ENCODE peak calls at places on chromosomes 5 and 9, in five cellular contexts. One of them, this sample, is unnamed.

GRCh38 chr9:73775757-73776156 is 624.1 kb downstream of the ANXA1 start:
- DNase-seq in epithelial cell of esophagus: peak
- DNase-seq in foreskin fibroblast: no peak
- DNase-seq in IMR-90: no peak
- DNase-seq in fibroblast of the aortic adventitia: peak
- DNase-seq in this sample: no peak

GRCh38 chr5:133370281-133370890 is 242.0 kb downstream of the FSTL4 start:
- DNase-seq in epithelial cell of esophagus: peak
- DNase-seq in foreskin fibroblast: no peak
- DNase-seq in IMR-90: no peak
- DNase-seq in fibroblast of the aortic adventitia: peak
- DNase-seq in this sample: peak

GRCh38 chr5:154010660-154011059 is 28.1 kb downstream of the FAM114A2 start:
- DNase-seq in epithelial cell of esophagus: peak
- DNase-seq in foreskin fibroblast: peak
- DNase-seq in IMR-90: no peak
- DNase-seq in fibroblast of the aortic adventitia: no peak
- DNase-seq in this sample: no peak

GRCh38 chr9:121450241-121450640 is 49.4 kb downstream of the GGTA1 start:
- DNase-seq in epithelial cell of esophagus: no peak
- DNase-seq in foreskin fibroblast: no peak
- DNase-seq in IMR-90: no peak
- DNase-seq in fibroblast of the aortic adventitia: no peak
- DNase-seq in this sample: no peak

GRCh38 chr9:105662184-105663104 is at the start of gene TAL2:
- DNase-seq in epithelial cell of esophagus: no peak
- DNase-seq in foreskin fibroblast: no peak
- DNase-seq in IMR-90: no peak
- DNase-seq in fibroblast of the aortic adventitia: no peak
- DNase-seq in this sample: no peak

GRCh38 chr5:148663509-148663908 is 9.2 kb upstream of the HTR4 start:
- DNase-seq in epithelial cell of esophagus: no peak
- DNase-seq in foreskin fibroblast: no peak
- DNase-seq in IMR-90: no peak
- DNase-seq in fibroblast of the aortic adventitia: no peak
- DNase-seq in this sample: no peak

GRCh38 chr5:39513236-39513635 is 88.5 kb upstream of the DAB2 start:
- DNase-seq in epithelial cell of esophagus: peak
- DNase-seq in foreskin fibroblast: no peak
- DNase-seq in IMR-90: peak
- DNase-seq in fibroblast of the aortic adventitia: peak
- DNase-seq in this sample: no peak

GRCh38 chr5:122390107-122390506 is 78.1 kb downstream of the SNCAIP start:
- DNase-seq in epithelial cell of esophagus: no peak
- DNase-seq in foreskin fibroblast: no peak
- DNase-seq in IMR-90: no peak
- DNase-seq in fibroblast of the aortic adventitia: no peak
- DNase-seq in this sample: no peak

GRCh38 chr5:96601200-96601599 is 61.0 kb upstream of the CAST start:
- DNase-seq in epithelial cell of esophagus: no peak
- DNase-seq in foreskin fibroblast: no peak
- DNase-seq in IMR-90: no peak
- DNase-seq in fibroblast of the aortic adventitia: no peak
- DNase-seq in this sample: no peak

GRCh38 chr9:79377315-79377855 is 194.4 kb upstream of the TLE4 start:
- DNase-seq in epithelial cell of esophagus: peak
- DNase-seq in foreskin fibroblast: no peak
- DNase-seq in IMR-90: peak
- DNase-seq in fibroblast of the aortic adventitia: no peak
- DNase-seq in this sample: no peak

GRCh38 chr9:133948571-133949485 is 43.3 kb downstream of the VAV2 start:
- DNase-seq in epithelial cell of esophagus: peak
- DNase-seq in foreskin fibroblast: no peak
- DNase-seq in IMR-90: peak
- DNase-seq in fibroblast of the aortic adventitia: no peak
- DNase-seq in this sample: no peak

DNA sequence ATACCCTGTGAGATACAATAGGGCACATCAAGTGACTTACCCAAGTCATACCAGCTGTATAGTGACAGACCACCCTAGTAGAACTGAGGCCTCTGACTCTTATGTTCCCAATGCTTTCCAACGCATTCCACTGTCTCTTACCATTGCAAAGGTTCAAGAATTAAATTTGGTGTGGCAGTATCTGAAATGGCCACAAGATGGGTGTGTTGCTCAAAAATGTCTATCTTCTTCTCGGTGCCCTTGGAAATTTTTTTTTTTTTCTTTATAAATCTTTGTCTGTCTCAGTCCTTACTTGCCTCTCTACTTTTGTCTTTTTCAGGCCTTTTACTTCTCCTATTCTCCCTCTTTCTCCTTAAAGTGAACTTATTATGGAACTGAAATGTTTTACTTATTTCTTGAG is 48.4 kb downstream of the GPR21 start:
- DNase-seq in epithelial cell of esophagus: peak
- DNase-seq in foreskin fibroblast: peak
- DNase-seq in IMR-90: peak
- DNase-seq in fibroblast of the aortic adventitia: peak
- DNase-seq in this sample: no peak
- TF ChIP-seq CTCF in epithelial cell of esophagus: peak
- TF ChIP-seq CTCF in foreskin fibroblast: peak
- TF ChIP-seq CTCF in IMR-90: peak
- TF ChIP-seq CTCF in fibroblast of the aortic adventitia: peak
- TF ChIP-seq CTCF in this sample: peak

DNA sequence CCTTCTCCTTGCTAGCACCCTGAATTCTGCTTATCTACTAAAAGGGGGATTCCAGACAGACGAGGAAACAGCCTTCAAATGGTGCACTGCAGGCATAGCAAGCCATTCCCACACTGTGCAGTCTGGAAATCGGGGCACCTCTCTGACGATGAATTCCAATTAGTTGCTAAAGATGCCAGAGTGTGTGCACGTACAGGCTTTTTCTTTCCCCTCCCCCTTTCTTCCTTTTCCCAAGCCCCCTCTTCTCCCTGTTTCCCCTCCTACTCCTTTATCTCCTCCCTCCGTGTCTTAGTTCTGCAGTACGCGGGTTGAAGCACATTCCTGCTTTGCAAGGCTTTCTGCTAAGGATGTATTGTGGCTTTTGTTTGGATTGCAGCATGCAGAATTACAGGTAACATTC is at the start of gene GPR21:
- DNase-seq in epithelial cell of esophagus: no peak
- DNase-seq in foreskin fibroblast: no peak
- DNase-seq in IMR-90: no peak
- DNase-seq in fibroblast of the aortic adventitia: no peak
- DNase-seq in this sample: no peak
- H3K4me3 ChIP-seq in epithelial cell of esophagus: no peak
- H3K4me3 ChIP-seq in foreskin fibroblast: no peak
- H3K4me3 ChIP-seq in IMR-90: no peak
- H3K4me3 ChIP-seq in fibroblast of the aortic adventitia: no peak
- H3K4me3 ChIP-seq in this sample: no peak

GRCh38 chr9:91978739-91979414 is 28.8 kb upstream of the ROR2 start:
- DNase-seq in epithelial cell of esophagus: peak
- DNase-seq in foreskin fibroblast: peak
- DNase-seq in IMR-90: peak
- DNase-seq in fibroblast of the aortic adventitia: peak
- DNase-seq in this sample: peak
- TF ChIP-seq CTCF in epithelial cell of esophagus: peak
- TF ChIP-seq CTCF in foreskin fibroblast: peak
- TF ChIP-seq CTCF in IMR-90: peak
- TF ChIP-seq CTCF in fibroblast of the aortic adventitia: peak
- TF ChIP-seq CTCF in this sample: peak

DNA sequence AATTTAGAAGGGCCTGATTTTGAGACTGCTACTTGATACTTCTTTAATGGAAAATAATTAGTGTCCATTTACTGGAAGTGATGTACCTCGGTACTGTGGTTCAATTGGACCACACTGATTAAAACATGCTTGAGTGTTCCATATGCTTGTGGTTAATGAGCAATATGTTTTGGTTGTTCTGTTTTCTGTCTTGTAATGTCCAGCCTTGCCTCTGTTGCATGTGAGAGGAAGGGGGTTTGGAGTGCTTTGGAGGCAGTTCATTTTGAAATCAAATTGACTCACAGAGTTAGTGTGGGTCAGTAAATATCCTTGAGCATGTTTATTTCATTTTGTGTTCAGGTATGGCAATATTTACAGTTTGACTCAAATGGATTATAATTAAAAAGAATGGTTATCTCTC is 334.4 kb downstream of the ARHGEF28 start:
- DNase-seq in epithelial cell of esophagus: no peak
- DNase-seq in foreskin fibroblast: no peak
- DNase-seq in IMR-90: no peak
- DNase-seq in fibroblast of the aortic adventitia: no peak
- DNase-seq in this sample: no peak
- H3K4me3 ChIP-seq in epithelial cell of esophagus: no peak
- H3K4me3 ChIP-seq in foreskin fibroblast: no peak
- H3K4me3 ChIP-seq in IMR-90: no peak
- H3K4me3 ChIP-seq in fibroblast of the aortic adventitia: no peak
- H3K4me3 ChIP-seq in this sample: no peak

GRCh38 chr9:89803403-89803802 is 198.6 kb downstream of the GADD45G start:
- DNase-seq in epithelial cell of esophagus: no peak
- DNase-seq in foreskin fibroblast: no peak
- DNase-seq in IMR-90: no peak
- DNase-seq in fibroblast of the aortic adventitia: no peak
- DNase-seq in this sample: no peak

GRCh38 chr9:89799221-89799620 is 194.4 kb downstream of the GADD45G start:
- DNase-seq in epithelial cell of esophagus: no peak
- DNase-seq in foreskin fibroblast: no peak
- DNase-seq in IMR-90: no peak
- DNase-seq in fibroblast of the aortic adventitia: no peak
- DNase-seq in this sample: no peak

GRCh38 chr9:89799766-89800165 is 195.0 kb downstream of the GADD45G start:
- DNase-seq in epithelial cell of esophagus: peak
- DNase-seq in foreskin fibroblast: no peak
- DNase-seq in IMR-90: no peak
- DNase-seq in fibroblast of the aortic adventitia: no peak
- DNase-seq in this sample: no peak

GRCh38 chr9:89802809-89803355 is 198.1 kb downstream of the GADD45G start:
- DNase-seq in epithelial cell of esophagus: peak
- DNase-seq in foreskin fibroblast: no peak
- DNase-seq in IMR-90: no peak
- DNase-seq in fibroblast of the aortic adventitia: peak
- DNase-seq in this sample: no peak

GRCh38 chr9:89801723-89802680 is 197.2 kb downstream of the GADD45G start:
- DNase-seq in epithelial cell of esophagus: no peak
- DNase-seq in foreskin fibroblast: no peak
- DNase-seq in IMR-90: no peak
- DNase-seq in fibroblast of the aortic adventitia: no peak
- DNase-seq in this sample: no peak
- TF ChIP-seq CTCF in epithelial cell of esophagus: no peak
- TF ChIP-seq CTCF in foreskin fibroblast: no peak
- TF ChIP-seq CTCF in IMR-90: no peak
- TF ChIP-seq CTCF in fibroblast of the aortic adventitia: no peak
- TF ChIP-seq CTCF in this sample: no peak

GRCh38 chr5:16502866-16503265 is 37.3 kb upstream of the ZNF622 start:
- DNase-seq in epithelial cell of esophagus: peak
- DNase-seq in foreskin fibroblast: no peak
- DNase-seq in IMR-90: peak
- DNase-seq in fibroblast of the aortic adventitia: no peak
- DNase-seq in this sample: no peak
- H3K4me3 ChIP-seq in epithelial cell of esophagus: no peak
- H3K4me3 ChIP-seq in foreskin fibroblast: no peak
- H3K4me3 ChIP-seq in IMR-90: no peak
- H3K4me3 ChIP-seq in fibroblast of the aortic adventitia: no peak
- H3K4me3 ChIP-seq in this sample: no peak

GRCh38 chr5:21806271-21806670 is 1046.9 kb downstream of the CDH12 start:
- DNase-seq in epithelial cell of esophagus: no peak
- DNase-seq in foreskin fibroblast: no peak
- DNase-seq in IMR-90: no peak
- DNase-seq in fibroblast of the aortic adventitia: no peak
- DNase-seq in this sample: no peak

GRCh38 chr5:21806943-21807342 is 1046.2 kb downstream of the CDH12 start:
- DNase-seq in epithelial cell of esophagus: peak
- DNase-seq in foreskin fibroblast: no peak
- DNase-seq in IMR-90: peak
- DNase-seq in fibroblast of the aortic adventitia: peak
- DNase-seq in this sample: no peak

GRCh38 chr5:21807953-21808352 is 1045.2 kb downstream of the CDH12 start:
- DNase-seq in epithelial cell of esophagus: peak
- DNase-seq in foreskin fibroblast: no peak
- DNase-seq in IMR-90: peak
- DNase-seq in fibroblast of the aortic adventitia: no peak
- DNase-seq in this sample: no peak

DNA sequence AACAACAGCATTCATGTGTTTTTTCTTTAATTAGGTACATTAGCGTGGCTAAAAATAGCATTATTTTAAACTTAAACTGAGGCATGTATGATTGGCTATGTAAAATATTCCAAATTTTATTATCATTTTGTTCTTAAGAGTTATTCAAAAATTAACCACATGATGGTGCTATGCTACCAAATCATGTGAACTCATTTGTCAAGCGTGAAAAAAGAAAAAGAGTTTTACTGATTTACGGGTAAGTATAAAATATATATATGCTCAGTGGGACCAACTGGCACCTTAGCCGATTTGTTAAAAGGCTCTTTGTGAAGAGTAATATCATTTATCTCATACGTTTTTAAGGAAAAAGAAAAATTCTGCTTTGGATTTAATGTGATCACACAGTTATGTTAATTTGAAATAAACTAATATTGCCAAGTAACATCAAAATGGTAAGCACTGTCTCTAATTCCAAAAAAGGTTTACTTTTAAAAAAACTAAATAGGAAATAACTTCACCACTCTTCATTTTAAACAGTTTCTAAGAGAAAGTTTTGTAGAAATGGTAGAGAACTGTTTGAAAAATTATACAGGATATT is 1042.3 kb downstream of the CDH12 start:
- DNase-seq in epithelial cell of esophagus: peak
- DNase-seq in foreskin fibroblast: no peak
- DNase-seq in IMR-90: peak
- DNase-seq in fibroblast of the aortic adventitia: peak
- DNase-seq in this sample: no peak
- TF ChIP-seq CTCF in epithelial cell of esophagus: peak
- TF ChIP-seq CTCF in foreskin fibroblast: peak
- TF ChIP-seq CTCF in IMR-90: peak
- TF ChIP-seq CTCF in fibroblast of the aortic adventitia: peak
- TF ChIP-seq CTCF in this sample: no peak

This sample was measured in HFF-Myc.